ENCODE peak calls at places on chromosomes 2 and 18, in nine cellular contexts. U is Karpas-422, G is prostate gland, A is AG10803, B is GM18507, P is sciatic nerve, F is aorta, N is NCI-H1092 treated with DMSO at 0.1 percent for 48 hours, K is A549. V is an unnamed sample.

GRCh38 chr18:35775887-35776286 is 194.3 kb downstream of the GALNT1 start:
- DNase-seq in B (no peak), F (no peak), K (no peak), U (peak), N (no peak), A (no peak), G (no peak), P (no peak), V (no peak)

GRCh38 chr2:69946351-69947077 is 14.9 kb downstream of the ASPRV1 start:
- DNase-seq in A (peak), U (no peak), P (no peak), B (peak), F (no peak), N (no peak), K (peak), G (no peak), V (peak)

GRCh38 chr2:231369580-231370428 is 25.7 kb upstream of the B3GNT7 start:
- DNase-seq in A (no peak), P (no peak), K (no peak), U (no peak), G (no peak), B (no peak), F (no peak), N (no peak), V (no peak)

GRCh38 chr2:173990970-173991819 is 26.0 kb upstream of the SP3 start:
- DNase-seq in K (no peak), P (peak), F (peak), B (no peak), N (peak), G (peak), U (no peak), A (peak), V (no peak)

GRCh38 chr2:127143851-127144782 is 37.2 kb upstream of the BIN1 start:
- DNase-seq in B (no peak), N (no peak), G (peak), A (peak), P (no peak), K (peak), U (no peak), F (no peak), V (no peak)

GRCh38 chr2:111900859-111901258 is 2.5 kb downstream of the MERTK start:
- DNase-seq in U (peak), F (no peak), A (no peak), B (no peak), K (peak), P (no peak), N (peak), G (no peak), V (no peak)

GRCh38 chr2:55137024-55137958 is 87.0 kb upstream of the RTN4 start:
- DNase-seq in P (no peak), G (no peak), K (no peak), F (peak), U (no peak), A (no peak), N (no peak), B (no peak), V (no peak)

GRCh38 chr2:7674606-7675005 is 757.4 kb downstream of the RNF144A start:
- DNase-seq in A (peak), B (no peak), U (no peak), K (no peak), F (no peak), N (no peak), G (no peak), P (no peak), V (no peak)

GRCh38 chr2:142603761-142604160 is 273.7 kb upstream of the KYNU start:
- DNase-seq in A (no peak), B (no peak), U (no peak), G (no peak), N (no peak), F (no peak), P (no peak), K (no peak), V (no peak)

GRCh38 chr2:43764086-43764710 is 9.6 kb upstream of the DYNC2LI1 start:
- DNase-seq in F (no peak), G (no peak), U (no peak), N (no peak), P (no peak), B (no peak), A (peak), K (no peak), V (no peak)

GRCh38 chr2:105734762-105735538 is 9.8 kb upstream of the NCK2 start:
- DNase-seq in U (no peak), P (no peak), B (no peak), K (no peak), F (no peak), N (no peak), A (peak), G (no peak), V (no peak)

GRCh38 chr2:27209621-27210401 is 2.0 kb upstream of the ATRAID start:
- DNase-seq in K (no peak), U (no peak), G (no peak), P (no peak), F (no peak), N (no peak), A (no peak), B (no peak), V (no peak)

GRCh38 chr2:107132141-107132540 is 246.2 kb upstream of the ST6GAL2 start:
- DNase-seq in B (no peak), F (no peak), N (no peak), P (no peak), K (no peak), A (no peak), G (no peak), U (peak), V (no peak)

GRCh38 chr2:236745420-236746210 is 176.0 kb downstream of the ACKR3 start:
- DNase-seq in P (no peak), F (peak), K (peak), U (no peak), A (peak), G (peak), B (no peak), N (no peak), V (no peak)

GRCh38 chr2:9206991-9207640 is 504 bp downstream of the ASAP2 start:
- DNase-seq in G (peak), F (no peak), P (peak), B (no peak), U (no peak), A (peak), N (no peak), K (peak), V (no peak)

GRCh38 chr18:57970356-57971095 is 73.5 kb upstream of the NEDD4L start:
- DNase-seq in P (no peak), A (no peak), F (no peak), N (no peak), U (peak), B (no peak), G (no peak), K (peak), V (no peak)

GRCh38 chr2:138079976-138080375 is 115.7 kb downstream of the HNMT start:
- DNase-seq in N (no peak), B (no peak), K (no peak), U (no peak), A (no peak), F (no peak), G (no peak), P (no peak), V (no peak)

GRCh38 chr2:129935118-129935517 is 44.3 kb upstream of the RAB6C start:
- DNase-seq in K (no peak), A (peak), B (no peak), F (no peak), N (no peak), U (no peak), P (no peak), G (no peak), V (no peak)

GRCh38 chr2:58585233-58585632 is 344.1 kb upstream of the FANCL start:
- DNase-seq in A (no peak), K (no peak), N (no peak), P (no peak), B (no peak), G (no peak), F (no peak), U (no peak), V (no peak)

GRCh38 chr2:133787651-133788050 is 219.4 kb upstream of the NCKAP5 start:
- DNase-seq in F (no peak), P (no peak), U (no peak), G (no peak), B (no peak), K (no peak), A (no peak), N (no peak), V (no peak)

GRCh38 chr2:9310390-9310789 is 103.8 kb downstream of the ASAP2 start:
- DNase-seq in N (no peak), U (no peak), G (no peak), P (peak), B (no peak), K (peak), A (peak), F (peak), V (no peak)

GRCh38 chr2:145914716-145915115 is 1394.8 kb upstream of the ZEB2 start:
- DNase-seq in F (no peak), G (no peak), N (no peak), A (no peak), B (no peak), K (no peak), U (no peak), P (no peak), V (no peak)

GRCh38 chr18:42536442-42536841 is 579.0 kb downstream of the RIT2 start:
- DNase-seq in P (no peak), U (no peak), G (no peak), B (no peak), K (no peak), A (no peak), N (no peak), F (no peak), V (no peak)

V was measured in immature natural killer cell.